ENCODE peak calls at places on chromosomes 5 and 9, in five cellular contexts. E is endothelial cell of umbilical vein, O is A549, L is GM23338, F is SK-N-SH. N is an unnamed sample.

GRCh38 chr9:130246126-130246525 is 19.4 kb upstream of the HMCN2 start:
- DNase-seq in E (no peak), O (no peak), L (no peak), F (no peak), N (no peak)

GRCh38 chr9:71270554-71270953 is 149.1 kb upstream of the TRPM3 start:
- DNase-seq in E (no peak), O (no peak), L (no peak), F (no peak), N (no peak)

GRCh38 chr5:96292582-96293247 is 140.3 kb downstream of the PCSK1 start:
- DNase-seq in E (no peak), O (no peak), L (no peak), F (no peak), N (no peak)

GRCh38 chr5:1930880-1931589 is 48.3 kb upstream of the IRX4 start:
- DNase-seq in E (no peak), O (no peak), L (peak), F (peak), N (no peak)

GRCh38 chr5:59099270-59099994 is 516.6 kb downstream of the RAB3C start:
- DNase-seq in E (no peak), O (peak), L (no peak), F (no peak), N (no peak)

GRCh38 chr9:112013261-112013660 is 116.6 kb downstream of the UGCG start:
- DNase-seq in E (no peak), O (no peak), L (no peak), F (no peak), N (no peak)

GRCh38 chr5:67085616-67086015 is 111.0 kb downstream of the CD180 start:
- DNase-seq in E (no peak), O (no peak), L (no peak), F (no peak), N (no peak)

GRCh38 chr5:172833691-172834569 is at the start of gene ERGIC1:
- DNase-seq in E (peak), O (peak), L (peak), F (peak), N (peak)

GRCh38 chr5:158039911-158040347 is 181.0 kb upstream of the CLINT1 start:
- DNase-seq in E (no peak), O (no peak), L (no peak), F (no peak), N (no peak)

GRCh38 chr9:17004500-17004899 is 130.3 kb upstream of the CNTLN start:
- DNase-seq in E (no peak), O (no peak), L (peak), F (no peak), N (no peak)

GRCh38 chr9:131410051-131410491 is 16.2 kb downstream of the PRRC2B start:
- DNase-seq in E (no peak), O (no peak), L (no peak), F (no peak), N (no peak)

GRCh38 chr5:1270933-1271914 is 23.6 kb downstream of the TERT start:
- DNase-seq in E (no peak), O (no peak), L (no peak), F (no peak), N (no peak)

GRCh38 chr5:58072202-58072791 is 387.6 kb downstream of the PLK2 start:
- DNase-seq in E (no peak), O (no peak), L (no peak), F (peak), N (no peak)

GRCh38 chr5:148401604-148402003 is 17.8 kb downstream of the FBXO38 start:
- DNase-seq in E (peak), O (no peak), L (no peak), F (no peak), N (no peak)

GRCh38 chr5:174793684-174794328 is 69.4 kb downstream of the MSX2 start:
- DNase-seq in E (peak), O (peak), L (peak), F (peak), N (peak)

GRCh38 chr5:126251024-126251423 is 172.2 kb upstream of the GRAMD2B start:
- DNase-seq in E (no peak), O (no peak), L (no peak), F (no peak), N (no peak)

GRCh38 chr9:115524467-115525059 is 406.6 kb upstream of the TNC start:
- DNase-seq in E (peak), O (peak), L (peak), F (peak), N (peak)

GRCh38 chr9:101398930-101399640 is 434 bp downstream of the ZNF189 start:
- DNase-seq in E (peak), O (peak), L (no peak), F (no peak), N (peak)

GRCh38 chr5:73799401-73799972 is 173.5 kb downstream of the ARHGEF28 start:
- DNase-seq in E (no peak), O (no peak), L (no peak), F (no peak), N (no peak)

GRCh38 chr5:73938280-73938937 is 312.4 kb downstream of the ARHGEF28 start:
- DNase-seq in E (peak), O (peak), L (no peak), F (no peak), N (no peak)

GRCh38 chr5:16902846-16903245 is 33.2 kb downstream of the MYO10 start:
- DNase-seq in E (no peak), O (no peak), L (no peak), F (no peak), N (no peak)

GRCh38 chr5:80026841-80027240 is 8.3 kb upstream of the THBS4 start:
- DNase-seq in E (no peak), O (no peak), L (no peak), F (no peak), N (no peak)

GRCh38 chr5:134138416-134139376 is 24.2 kb downstream of the TCF7 start:
- DNase-seq in E (no peak), O (no peak), L (no peak), F (no peak), N (no peak)

GRCh38 chr5:41176952-41177351 is 36.4 kb downstream of the C6 start:
- DNase-seq in E (no peak), O (no peak), L (no peak), F (no peak), N (no peak)

GRCh38 chr5:54362992-54363630 is 52.7 kb upstream of the ARL15 start:
- DNase-seq in E (no peak), O (no peak), L (no peak), F (no peak), N (no peak)

GRCh38 chr9:16282216-16282615 is 588.3 kb downstream of the BNC2 start:
- DNase-seq in E (no peak), O (no peak), L (no peak), F (no peak), N (no peak)

GRCh38 chr9:106921989-106922388 is 59.0 kb downstream of the ZNF462 start:
- DNase-seq in E (no peak), O (no peak), L (no peak), F (no peak), N (no peak)

GRCh38 chr9:33818832-33819500 is 2.0 kb downstream of the UBE2R2 start:
- DNase-seq in E (peak), O (no peak), L (no peak), F (peak), N (no peak)

GRCh38 chr5:135382131-135382530 is 16.9 kb downstream of the MACROH2A1 start:
- DNase-seq in E (no peak), O (no peak), L (no peak), F (no peak), N (no peak)
- TF ChIP-seq CTCF in E (no peak), O (no peak), L (no peak), F (no peak), N (no peak)

GRCh38 chr5:128645582-128645981 is 107.5 kb upstream of the FBN2 start:
- DNase-seq in E (no peak), O (no peak), L (no peak), F (no peak), N (no peak)

GRCh38 chr5:128649183-128649582 is 111.1 kb upstream of the FBN2 start:
- DNase-seq in E (peak), O (no peak), L (no peak), F (no peak), N (no peak)

GRCh38 chr5:128644863-128645262 is 106.8 kb upstream of the FBN2 start:
- DNase-seq in E (peak), O (no peak), L (no peak), F (no peak), N (no peak)
- H3K4me2 ChIP-seq in E (peak), O (peak), L (no peak), F (peak), N (no peak)

GRCh38 chr5:89283758-89284493 is 400.9 kb upstream of the MEF2C start:
- DNase-seq in E (no peak), O (no peak), L (peak), F (no peak), N (no peak)
- TF ChIP-seq CTCF in E (no peak), O (no peak), L (peak), F (peak), N (peak)

GRCh38 chr5:149437369-149438040 is 58.4 kb upstream of the IL17B start:
- DNase-seq in E (no peak), O (no peak), L (no peak), F (no peak), N (no peak)
- H3K4me2 ChIP-seq in E (no peak), O (no peak), L (no peak), F (no peak), N (no peak)

N was measured in OCI-LY7.